ENCODE peak calls at places on chromosomes 11 and 22, in four cellular contexts. One of them, this sample, is unnamed.

GRCh38 chr11:1238767-1239595 is 16.1 kb downstream of the MUC5B start:
- DNase-seq in pancreas: peak
- DNase-seq in stomach: peak
- DNase-seq in Caco-2: peak
- DNase-seq in this sample: no peak

GRCh38 chr11:127524618-127525017 is 524.0 kb upstream of the KIRREL3 start:
- DNase-seq in pancreas: peak
- DNase-seq in stomach: no peak
- DNase-seq in Caco-2: no peak
- DNase-seq in this sample: no peak

GRCh38 chr11:66616379-66617147 is at the start of gene RBM14:
- DNase-seq in pancreas: peak
- DNase-seq in stomach: peak
- DNase-seq in Caco-2: peak
- DNase-seq in this sample: peak

GRCh38 chr22:33832558-33833151 is 87.6 kb downstream of the LARGE1 start:
- DNase-seq in pancreas: no peak
- DNase-seq in stomach: peak
- DNase-seq in Caco-2: no peak
- DNase-seq in this sample: no peak

GRCh38 chr11:92557848-92558247 is 333.2 kb downstream of the FAT3 start:
- DNase-seq in pancreas: no peak
- DNase-seq in stomach: no peak
- DNase-seq in Caco-2: no peak
- DNase-seq in this sample: no peak

GRCh38 chr22:40247976-40248375 is 70.3 kb downstream of the TNRC6B start:
- DNase-seq in pancreas: no peak
- DNase-seq in stomach: no peak
- DNase-seq in Caco-2: no peak
- DNase-seq in this sample: no peak

GRCh38 chr11:111846063-111846462 is 25.3 kb downstream of the ALG9 start:
- DNase-seq in pancreas: no peak
- DNase-seq in stomach: no peak
- DNase-seq in Caco-2: no peak
- DNase-seq in this sample: peak

GRCh38 chr11:17927041-17927440 is 85.8 kb downstream of the SERGEF start:
- DNase-seq in pancreas: no peak
- DNase-seq in stomach: no peak
- DNase-seq in Caco-2: no peak
- DNase-seq in this sample: no peak

GRCh38 chr22:42664976-42665831 is 16.0 kb upstream of the CYB5R3 start:
- DNase-seq in pancreas: no peak
- DNase-seq in stomach: no peak
- DNase-seq in Caco-2: no peak
- DNase-seq in this sample: no peak

GRCh38 chr11:35629914-35630313 is 11.7 kb downstream of the FJX1 start:
- DNase-seq in pancreas: no peak
- DNase-seq in stomach: no peak
- DNase-seq in Caco-2: peak
- DNase-seq in this sample: peak

GRCh38 chr11:92388380-92388779 is 163.8 kb downstream of the FAT3 start:
- DNase-seq in pancreas: no peak
- DNase-seq in stomach: no peak
- DNase-seq in Caco-2: no peak
- DNase-seq in this sample: peak

GRCh38 chr22:21044931-21045584 is 688 bp upstream of the LRRC74B start:
- DNase-seq in pancreas: no peak
- DNase-seq in stomach: no peak
- DNase-seq in Caco-2: peak
- DNase-seq in this sample: peak

GRCh38 chr11:83054001-83054400 is 17.7 kb downstream of the RAB30 start:
- DNase-seq in pancreas: no peak
- DNase-seq in stomach: no peak
- DNase-seq in Caco-2: no peak
- DNase-seq in this sample: no peak

GRCh38 chr11:106917973-106918372 is 100.3 kb downstream of the GUCY1A2 start:
- DNase-seq in pancreas: no peak
- DNase-seq in stomach: no peak
- DNase-seq in Caco-2: peak
- DNase-seq in this sample: peak

GRCh38 chr22:49909476-49910205 is 8.6 kb downstream of the ALG12 start:
- DNase-seq in pancreas: no peak
- DNase-seq in stomach: no peak
- DNase-seq in Caco-2: no peak
- DNase-seq in this sample: no peak

GRCh38 chr11:71446942-71447688 is 1.1 kb downstream of the DHCR7 start:
- DNase-seq in pancreas: no peak
- DNase-seq in stomach: no peak
- DNase-seq in Caco-2: peak
- DNase-seq in this sample: peak

GRCh38 chr11:65172600-65172999 is 2.6 kb downstream of the SPDYC start:
- DNase-seq in pancreas: no peak
- DNase-seq in stomach: no peak
- DNase-seq in Caco-2: no peak
- DNase-seq in this sample: no peak

DNA sequence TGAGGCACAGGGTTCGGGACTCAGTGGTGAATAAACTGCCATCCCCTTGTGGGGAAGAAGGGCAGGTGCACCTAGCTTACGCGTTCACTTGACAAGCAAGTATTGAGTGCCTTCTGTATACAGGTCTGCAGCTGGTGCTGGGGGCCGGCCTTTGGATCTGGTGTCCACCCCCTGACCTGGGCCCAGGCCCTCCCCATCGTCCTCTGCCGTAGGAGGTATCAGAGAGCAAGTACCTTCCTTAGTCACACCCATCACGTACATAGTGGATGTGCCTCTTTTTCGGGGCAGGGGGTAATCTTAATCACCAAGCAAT is 53.3 kb downstream of the SMIM38 start:
- DNase-seq in pancreas: no peak
- DNase-seq in stomach: no peak
- DNase-seq in Caco-2: no peak
- DNase-seq in this sample: no peak
- TF ChIP-seq CTCF in pancreas: no peak
- TF ChIP-seq CTCF in stomach: no peak
- TF ChIP-seq CTCF in Caco-2: no peak
- TF ChIP-seq CTCF in this sample: no peak

GRCh38 chr11:11335043-11335442 is 18.0 kb downstream of the CSNK2A3 start:
- DNase-seq in pancreas: no peak
- DNase-seq in stomach: no peak
- DNase-seq in Caco-2: no peak
- DNase-seq in this sample: no peak
- TF ChIP-seq CTCF in pancreas: no peak
- TF ChIP-seq CTCF in stomach: no peak
- TF ChIP-seq CTCF in Caco-2: no peak
- TF ChIP-seq CTCF in this sample: no peak

GRCh38 chr11:46444305-46444704 is 52.7 kb upstream of the CHRM4 start:
- DNase-seq in pancreas: no peak
- DNase-seq in stomach: no peak
- DNase-seq in Caco-2: no peak
- DNase-seq in this sample: no peak

GRCh38 chr11:46445192-46445591 is 53.6 kb upstream of the CHRM4 start:
- DNase-seq in pancreas: no peak
- DNase-seq in stomach: no peak
- DNase-seq in Caco-2: no peak
- DNase-seq in this sample: no peak

GRCh38 chr11:46446343-46446751 is 54.8 kb upstream of the CHRM4 start:
- DNase-seq in pancreas: no peak
- DNase-seq in stomach: no peak
- DNase-seq in Caco-2: no peak
- DNase-seq in this sample: peak

GRCh38 chr11:46445887-46446286 is 54.3 kb upstream of the CHRM4 start:
- DNase-seq in pancreas: no peak
- DNase-seq in stomach: no peak
- DNase-seq in Caco-2: no peak
- DNase-seq in this sample: no peak

GRCh38 chr11:46447544-46447943 is 56.0 kb upstream of the CHRM4 start:
- DNase-seq in pancreas: no peak
- DNase-seq in stomach: no peak
- DNase-seq in Caco-2: no peak
- DNase-seq in this sample: no peak
- TF ChIP-seq CTCF in pancreas: no peak
- TF ChIP-seq CTCF in stomach: no peak
- TF ChIP-seq CTCF in Caco-2: no peak
- TF ChIP-seq CTCF in this sample: no peak

GRCh38 chr11:61158691-61159381 is 2.4 kb downstream of the VPS37C start:
- DNase-seq in pancreas: no peak
- DNase-seq in stomach: no peak
- DNase-seq in Caco-2: peak
- DNase-seq in this sample: peak

GRCh38 chr11:61160487-61161189 is 588 bp downstream of the VPS37C start:
- DNase-seq in pancreas: no peak
- DNase-seq in stomach: peak
- DNase-seq in Caco-2: no peak
- DNase-seq in this sample: no peak

GRCh38 chr11:61163714-61164609 is 2.7 kb upstream of the VPS37C start:
- DNase-seq in pancreas: no peak
- DNase-seq in stomach: peak
- DNase-seq in Caco-2: no peak
- DNase-seq in this sample: no peak

GRCh38 chr11:61162092-61162935 is 1.1 kb upstream of the VPS37C start:
- DNase-seq in pancreas: peak
- DNase-seq in stomach: peak
- DNase-seq in Caco-2: peak
- DNase-seq in this sample: peak

DNA sequence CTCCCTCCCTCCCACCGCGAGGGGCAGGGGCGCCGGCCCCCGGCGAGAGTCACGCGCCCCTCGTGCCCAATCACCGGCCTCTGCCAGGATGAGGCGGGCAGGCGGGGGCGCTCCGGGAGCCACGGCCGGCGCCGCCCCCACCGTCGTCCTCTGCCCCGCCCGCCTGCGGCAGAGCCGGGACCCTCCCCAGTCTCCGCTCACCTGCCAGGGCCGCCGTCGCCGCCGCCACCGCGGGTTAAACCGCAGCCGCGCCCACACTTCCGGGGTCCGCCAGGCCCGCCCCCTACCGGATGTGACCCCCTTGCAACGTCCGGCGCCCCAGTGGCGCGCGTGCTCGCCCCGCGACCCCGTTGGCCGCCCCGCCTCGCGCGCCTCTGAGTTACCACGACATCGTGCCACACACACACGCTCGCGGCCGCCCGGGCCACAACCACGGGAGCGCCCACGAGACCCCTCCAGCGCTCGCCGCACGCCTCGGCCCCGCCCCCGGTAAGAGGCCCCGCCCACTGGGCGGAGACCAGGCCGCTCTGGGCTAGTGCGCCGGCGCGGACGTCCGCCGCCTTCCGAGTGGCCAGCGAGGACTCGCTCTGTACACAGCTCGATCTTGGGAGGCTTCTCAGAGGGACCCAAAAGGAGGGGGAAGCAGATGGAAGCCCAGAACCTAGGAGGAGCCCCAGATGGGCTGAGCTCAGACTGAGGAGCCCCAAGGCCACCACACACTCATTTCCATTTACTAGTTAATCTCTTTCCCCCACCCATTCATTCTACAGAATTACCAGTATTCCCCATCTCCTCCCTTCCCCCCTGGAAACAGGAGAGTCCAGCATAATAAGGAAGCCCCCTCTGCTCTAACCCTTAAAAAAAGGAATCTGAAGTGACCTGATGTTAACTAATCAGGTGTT is at the start of gene VPS37C:
- DNase-seq in pancreas: peak
- DNase-seq in stomach: peak
- DNase-seq in Caco-2: peak
- DNase-seq in this sample: peak
- TF ChIP-seq CTCF in pancreas: no peak
- TF ChIP-seq CTCF in stomach: peak
- TF ChIP-seq CTCF in Caco-2: no peak
- TF ChIP-seq CTCF in this sample: no peak

DNA sequence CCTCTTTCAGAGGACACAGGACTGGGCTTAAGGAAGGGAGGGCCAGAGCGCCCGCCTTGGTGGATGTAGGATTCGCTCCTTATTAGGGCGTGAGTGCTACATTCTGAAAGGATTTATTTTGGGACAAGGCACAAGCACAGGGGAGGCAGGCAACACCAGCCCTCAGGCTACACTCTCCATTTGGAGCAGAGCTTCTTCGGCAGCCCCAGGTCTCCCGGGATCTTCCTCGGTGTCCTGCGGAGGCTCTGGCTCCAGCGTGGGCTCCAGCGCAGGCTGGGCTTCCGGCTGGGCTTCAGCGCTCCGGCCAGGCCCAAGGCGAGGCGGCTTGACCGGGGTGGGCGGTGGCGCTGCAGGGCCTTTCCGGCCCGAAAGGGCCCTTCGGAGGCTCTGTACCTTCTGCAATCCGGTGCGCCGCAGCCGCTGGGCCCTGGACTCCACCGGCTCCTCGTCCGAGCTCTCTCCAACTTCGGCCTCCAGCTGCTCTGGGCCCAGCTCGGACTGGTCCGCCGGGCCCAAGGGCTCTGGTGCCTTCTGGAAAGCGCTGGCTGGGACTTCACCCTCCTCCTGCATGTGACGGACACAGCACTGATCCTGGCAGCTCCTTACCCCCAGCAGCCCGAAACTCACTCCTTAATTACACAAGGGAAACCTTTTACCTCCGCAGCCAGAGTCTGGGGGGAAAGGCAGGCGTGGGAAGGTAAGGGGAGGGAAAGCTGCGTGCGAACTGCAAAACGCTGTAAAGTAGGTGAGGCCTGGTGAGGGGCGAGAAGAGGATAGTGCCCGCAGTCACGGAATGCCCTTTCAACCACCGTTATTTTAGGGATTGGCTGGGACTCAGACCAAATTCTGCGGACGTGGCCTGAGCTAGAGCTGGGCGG is 1.1 kb downstream of the CAVIN3 start:
- DNase-seq in pancreas: peak
- DNase-seq in stomach: peak
- DNase-seq in Caco-2: no peak
- DNase-seq in this sample: peak
- TF ChIP-seq CTCF in pancreas: no peak
- TF ChIP-seq CTCF in stomach: no peak
- TF ChIP-seq CTCF in Caco-2: no peak
- TF ChIP-seq CTCF in this sample: no peak

GRCh38 chr11:88414385-88414861 is 76.9 kb upstream of the CTSC start:
- DNase-seq in pancreas: no peak
- DNase-seq in stomach: no peak
- DNase-seq in Caco-2: no peak
- DNase-seq in this sample: peak
- TF ChIP-seq CTCF in pancreas: no peak
- TF ChIP-seq CTCF in stomach: no peak
- TF ChIP-seq CTCF in Caco-2: no peak
- TF ChIP-seq CTCF in this sample: no peak

GRCh38 chr22:41407433-41407832 is 25.7 kb downstream of the TEF start:
- DNase-seq in pancreas: no peak
- DNase-seq in stomach: no peak
- DNase-seq in Caco-2: no peak
- DNase-seq in this sample: no peak
- TF ChIP-seq CTCF in pancreas: no peak
- TF ChIP-seq CTCF in stomach: no peak
- TF ChIP-seq CTCF in Caco-2: no peak
- TF ChIP-seq CTCF in this sample: no peak

This sample was measured in cardiac fibroblast.